ENCODE peak calls at places on chromosome 1, in eight cellular contexts. B is SK-N-SH, H is IMR-90, D is dorsolateral prefrontal cortex, R is OCI-LY7, I is adipocyte, T is uterus, N is HFF-Myc. F is an unnamed sample.

GRCh38 chr1:226736001-226736907 is 2.8 kb downstream of the ITPKB start:
- DNase-seq in B (no peak), H (no peak), D (peak), R (peak), I (no peak), T (peak), N (no peak), F (no peak)

GRCh38 chr1:118335372-118335771 is 150.3 kb upstream of the SPAG17 start:
- DNase-seq in B (no peak), H (peak), D (no peak), R (peak), I (no peak), T (no peak), N (peak), F (peak)

GRCh38 chr1:115906627-115907026 is 65.7 kb upstream of the NHLH2 start:
- DNase-seq in B (no peak), H (no peak), D (no peak), R (no peak), I (no peak), T (no peak), N (no peak), F (no peak)

GRCh38 chr1:58584082-58584895 is 7.2 kb upstream of the TACSTD2 start:
- DNase-seq in B (no peak), H (peak), D (peak), R (no peak), I (peak), T (peak), N (peak), F (peak)

GRCh38 chr1:203649551-203650011 is 22.9 kb downstream of the ATP2B4 start:
- DNase-seq in B (no peak), H (no peak), D (no peak), R (no peak), I (no peak), T (no peak), N (no peak), F (peak)

GRCh38 chr1:161307230-161307768 is 2.5 kb downstream of the MPZ start:
- DNase-seq in B (no peak), H (peak), D (no peak), R (peak), I (peak), T (no peak), N (peak), F (peak)

GRCh38 chr1:230185076-230186001 is 118.3 kb downstream of the GALNT2 start:
- DNase-seq in B (no peak), H (no peak), D (no peak), R (no peak), I (no peak), T (no peak), N (no peak), F (no peak)

GRCh38 chr1:65850281-65850680 is 57.6 kb downstream of the PDE4B start:
- DNase-seq in B (no peak), H (no peak), D (no peak), R (no peak), I (no peak), T (no peak), N (no peak), F (no peak)

GRCh38 chr1:232084584-232085223 is 458.1 kb downstream of the DISC1 start:
- DNase-seq in B (no peak), H (peak), D (no peak), R (no peak), I (peak), T (no peak), N (no peak), F (no peak)

DNA sequence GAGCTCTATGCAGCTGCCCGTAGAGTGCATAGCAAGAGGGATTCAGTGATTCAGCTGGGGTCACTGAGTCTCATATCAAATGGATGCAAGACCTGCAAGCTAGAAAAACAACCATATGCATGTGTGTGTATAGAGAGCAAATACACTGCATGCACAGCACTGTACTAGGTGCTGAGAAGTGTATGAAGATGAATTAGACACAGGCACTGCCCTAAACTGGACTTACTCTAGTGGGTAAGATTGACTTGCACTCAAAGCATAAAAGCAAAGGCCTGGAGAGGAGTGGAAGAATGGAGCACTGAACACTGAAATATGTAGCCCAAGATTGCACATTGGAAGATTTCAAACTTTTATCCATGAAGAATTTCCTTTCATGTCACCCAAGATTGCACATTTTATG is 5.5 kb upstream of the GBP1 start:
- DNase-seq in B (no peak), H (no peak), D (no peak), R (no peak), I (no peak), T (no peak), N (no peak), F (no peak)
- H3K4me3 ChIP-seq in B (no peak), H (no peak), D (peak), R (no peak), I (peak), T (peak), N (no peak), F (no peak)

GRCh38 chr1:13757693-13758092 is 57.7 kb downstream of the PRDM2 start:
- DNase-seq in B (no peak), H (no peak), D (no peak), R (no peak), I (no peak), T (no peak), N (no peak), F (no peak)
- H3K4me3 ChIP-seq in B (no peak), H (no peak), D (peak), R (no peak), I (peak), T (no peak), N (no peak), F (no peak)

DNA sequence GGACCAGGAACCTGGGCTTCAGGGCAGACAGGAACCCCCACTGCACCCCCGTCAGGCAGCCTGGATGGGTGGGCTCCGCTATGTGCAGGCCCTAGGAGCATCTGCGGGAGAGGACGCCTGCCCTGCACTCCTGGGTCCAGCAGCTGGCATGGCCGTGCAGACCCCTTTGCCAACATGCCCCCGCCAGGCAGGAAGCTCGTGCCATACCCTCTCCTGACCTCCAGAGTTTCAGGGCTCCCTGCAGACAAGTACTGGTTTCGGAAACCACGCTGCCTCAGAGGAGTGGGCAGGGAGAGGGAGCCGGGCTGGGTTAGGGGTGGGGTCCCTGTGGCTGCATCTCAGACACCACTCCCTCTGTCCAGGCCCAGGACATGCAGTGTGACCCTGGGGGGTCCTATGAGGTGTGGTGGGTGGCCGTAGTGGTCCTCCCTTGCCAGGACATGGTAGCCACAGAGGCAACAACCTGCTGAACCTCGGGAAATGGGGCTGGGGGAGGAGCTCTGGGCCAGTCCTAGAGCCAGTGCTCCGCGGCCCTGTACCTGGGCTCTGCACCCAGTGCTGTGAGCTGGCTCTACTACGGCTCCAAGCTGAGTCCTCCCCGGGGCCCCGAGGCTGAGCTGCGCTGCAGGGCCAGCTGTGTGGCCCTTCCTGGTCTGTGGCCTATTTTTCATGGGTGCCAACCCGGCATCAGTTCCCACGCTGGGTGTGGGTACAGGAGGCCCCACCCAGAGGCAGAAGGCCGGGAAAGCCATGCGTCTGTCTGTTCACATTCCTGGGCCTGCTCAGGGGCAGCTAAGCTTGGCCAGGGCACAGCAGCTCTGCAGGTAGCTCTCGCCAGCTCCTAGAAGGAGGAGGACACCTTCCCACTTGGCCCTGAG is 1.4 kb downstream of the PLEKHN1 start:
- DNase-seq in B (no peak), H (no peak), D (no peak), R (no peak), I (no peak), T (no peak), N (no peak), F (no peak)
- H3K4me3 ChIP-seq in B (no peak), H (no peak), D (no peak), R (no peak), I (no peak), T (no peak), N (peak), F (no peak)

DNA sequence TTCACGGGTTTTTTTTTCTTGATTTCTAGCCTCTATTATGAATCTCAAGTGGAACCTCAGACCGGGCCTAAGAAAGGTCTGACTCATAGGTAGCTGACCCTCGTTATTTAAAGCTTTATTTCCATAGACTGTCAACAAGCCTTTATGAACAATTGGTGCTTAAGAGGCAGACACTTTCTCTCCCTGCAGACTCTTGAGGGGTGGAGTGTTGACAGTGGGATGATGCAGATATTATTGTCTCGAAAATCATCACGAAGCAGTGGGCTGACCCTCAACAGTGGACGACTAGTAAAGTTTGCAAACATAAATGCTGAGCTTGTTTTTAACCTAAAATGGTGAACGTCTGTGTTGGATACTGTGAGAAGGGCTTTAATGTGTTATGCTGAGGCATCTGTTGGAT is 1.8 kb downstream of the SFT2D2 start:
- DNase-seq in B (no peak), H (no peak), D (no peak), R (no peak), I (no peak), T (no peak), N (no peak), F (peak)
- H3K4me3 ChIP-seq in B (peak), H (no peak), D (peak), R (peak), I (peak), T (peak), N (peak), F (peak)

GRCh38 chr1:18927654-18928272 is 25.4 kb upstream of the ALDH4A1 start:
- DNase-seq in B (no peak), H (peak), D (no peak), R (peak), I (peak), T (no peak), N (no peak), F (peak)
- H3K4me3 ChIP-seq in B (no peak), H (no peak), D (no peak), R (no peak), I (no peak), T (no peak), N (no peak), F (peak)

F was measured in GM12865.